ENCODE peak calls at places on chromosome 4, in eight cellular contexts. One of them, this sample, is unnamed. For H3K4me1, the result is how much of the 10 kb centered on the place peaks cover.

GRCh38 chr4:37244583-37245390 is at the start of gene NWD2:
- DNase-seq in IMR-90: no peak
- DNase-seq in tibial artery: no peak
- DNase-seq in iPS DF 6.9: no peak
- DNase-seq in esophagus muscularis mucosa: no peak
- DNase-seq in PC-9: no peak
- DNase-seq in pancreas: no peak
- DNase-seq in OCI-LY7: no peak
- DNase-seq in this sample: no peak

GRCh38 chr4:170476351-170476750 is 386.6 kb upstream of the AADAT start:
- DNase-seq in IMR-90: no peak
- DNase-seq in esophagus muscularis mucosa: no peak
- DNase-seq in PC-9: no peak
- DNase-seq in iPS DF 6.9: no peak
- DNase-seq in OCI-LY7: no peak
- DNase-seq in tibial artery: no peak
- DNase-seq in pancreas: no peak
- DNase-seq in this sample: no peak

GRCh38 chr4:182062936-182063335 is 180.3 kb upstream of the TENM3 start:
- DNase-seq in iPS DF 6.9: no peak
- DNase-seq in pancreas: no peak
- DNase-seq in PC-9: no peak
- DNase-seq in OCI-LY7: no peak
- DNase-seq in IMR-90: peak
- DNase-seq in esophagus muscularis mucosa: no peak
- DNase-seq in tibial artery: no peak
- DNase-seq in this sample: no peak

GRCh38 chr4:53646792-53647191 is 55.5 kb upstream of the LNX1 start:
- DNase-seq in OCI-LY7: no peak
- DNase-seq in pancreas: no peak
- DNase-seq in iPS DF 6.9: no peak
- DNase-seq in IMR-90: no peak
- DNase-seq in tibial artery: no peak
- DNase-seq in PC-9: no peak
- DNase-seq in esophagus muscularis mucosa: no peak
- DNase-seq in this sample: no peak

GRCh38 chr4:184369871-184370270 is 104.5 kb downstream of the IRF2 start:
- DNase-seq in pancreas: no peak
- DNase-seq in PC-9: no peak
- DNase-seq in esophagus muscularis mucosa: no peak
- DNase-seq in OCI-LY7: no peak
- DNase-seq in IMR-90: no peak
- DNase-seq in iPS DF 6.9: no peak
- DNase-seq in tibial artery: no peak
- DNase-seq in this sample: no peak

GRCh38 chr4:166091914-166092510 is 219.0 kb downstream of the TLL1 start:
- DNase-seq in tibial artery: no peak
- DNase-seq in IMR-90: peak
- DNase-seq in esophagus muscularis mucosa: no peak
- DNase-seq in iPS DF 6.9: no peak
- DNase-seq in PC-9: no peak
- DNase-seq in OCI-LY7: peak
- DNase-seq in pancreas: no peak
- DNase-seq in this sample: no peak

GRCh38 chr4:146379744-146380143 is 142.0 kb downstream of the SLC10A7 start:
- DNase-seq in tibial artery: no peak
- DNase-seq in OCI-LY7: no peak
- DNase-seq in IMR-90: peak
- DNase-seq in esophagus muscularis mucosa: no peak
- DNase-seq in iPS DF 6.9: no peak
- DNase-seq in pancreas: no peak
- DNase-seq in PC-9: no peak
- DNase-seq in this sample: no peak

GRCh38 chr4:152535236-152535902 is 523 bp downstream of the FBXW7 start:
- DNase-seq in IMR-90: no peak
- DNase-seq in pancreas: no peak
- DNase-seq in PC-9: no peak
- DNase-seq in tibial artery: no peak
- DNase-seq in OCI-LY7: peak
- DNase-seq in esophagus muscularis mucosa: no peak
- DNase-seq in iPS DF 6.9: no peak
- DNase-seq in this sample: peak

GRCh38 chr4:169185133-169185956 is 85.4 kb downstream of the SH3RF1 start:
- DNase-seq in esophagus muscularis mucosa: no peak
- DNase-seq in pancreas: no peak
- DNase-seq in iPS DF 6.9: no peak
- DNase-seq in tibial artery: no peak
- DNase-seq in IMR-90: no peak
- DNase-seq in OCI-LY7: no peak
- DNase-seq in PC-9: peak
- DNase-seq in this sample: no peak

GRCh38 chr4:55947912-55948725 is 626 bp upstream of the CEP135 start:
- DNase-seq in pancreas: no peak
- DNase-seq in IMR-90: peak
- DNase-seq in OCI-LY7: peak
- DNase-seq in PC-9: peak
- DNase-seq in tibial artery: no peak
- DNase-seq in esophagus muscularis mucosa: no peak
- DNase-seq in iPS DF 6.9: no peak
- DNase-seq in this sample: peak

GRCh38 chr4:41178372-41179085 is 35.8 kb downstream of the APBB2 start:
- DNase-seq in IMR-90: peak
- DNase-seq in esophagus muscularis mucosa: no peak
- DNase-seq in OCI-LY7: no peak
- DNase-seq in pancreas: no peak
- DNase-seq in PC-9: no peak
- DNase-seq in tibial artery: no peak
- DNase-seq in iPS DF 6.9: no peak
- DNase-seq in this sample: no peak

GRCh38 chr4:41179086-41179374 is 35.3 kb downstream of the APBB2 start:
- DNase-seq in pancreas: no peak
- DNase-seq in tibial artery: no peak
- DNase-seq in PC-9: no peak
- DNase-seq in esophagus muscularis mucosa: no peak
- DNase-seq in iPS DF 6.9: no peak
- DNase-seq in OCI-LY7: no peak
- DNase-seq in IMR-90: no peak
- DNase-seq in this sample: no peak

GRCh38 chr4:41177016-41177415 is 37.3 kb downstream of the APBB2 start:
- DNase-seq in esophagus muscularis mucosa: no peak
- DNase-seq in tibial artery: no peak
- DNase-seq in IMR-90: peak
- DNase-seq in PC-9: peak
- DNase-seq in OCI-LY7: no peak
- DNase-seq in iPS DF 6.9: no peak
- DNase-seq in pancreas: no peak
- DNase-seq in this sample: no peak

GRCh38 chr4:41174444-41174843 is 39.9 kb downstream of the APBB2 start:
- DNase-seq in pancreas: no peak
- DNase-seq in iPS DF 6.9: no peak
- DNase-seq in esophagus muscularis mucosa: no peak
- DNase-seq in PC-9: no peak
- DNase-seq in OCI-LY7: peak
- DNase-seq in IMR-90: peak
- DNase-seq in tibial artery: no peak
- DNase-seq in this sample: no peak

DNA sequence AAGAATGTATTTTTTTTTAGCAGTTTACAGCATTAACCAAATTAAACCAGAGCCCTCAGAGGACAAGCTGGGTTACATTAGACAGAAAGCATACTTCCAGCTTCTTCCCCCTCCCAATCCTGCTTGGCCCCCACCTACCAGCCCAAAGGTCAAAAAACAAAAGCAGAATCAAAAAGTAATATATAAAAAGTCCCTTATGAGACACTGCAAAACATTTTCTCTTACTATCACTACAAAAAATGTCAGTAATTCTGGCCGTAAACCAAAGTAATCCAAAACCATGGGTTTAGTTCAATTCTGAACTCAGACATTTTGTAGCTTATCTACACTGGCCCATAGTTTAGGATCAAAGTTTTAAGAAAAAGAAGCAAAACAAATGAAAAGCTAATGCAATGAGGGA is 38.0 kb downstream of the APBB2 start:
- DNase-seq in PC-9: no peak
- DNase-seq in IMR-90: peak
- DNase-seq in tibial artery: no peak
- DNase-seq in pancreas: no peak
- DNase-seq in OCI-LY7: no peak
- DNase-seq in iPS DF 6.9: no peak
- DNase-seq in esophagus muscularis mucosa: no peak
- DNase-seq in this sample: no peak
- H3K4me1 ChIP-seq in PC-9: under half
- H3K4me1 ChIP-seq in IMR-90: under half
- H3K4me1 ChIP-seq in tibial artery: under half
- H3K4me1 ChIP-seq in pancreas: under half
- H3K4me1 ChIP-seq in OCI-LY7: under half
- H3K4me1 ChIP-seq in iPS DF 6.9: under half
- H3K4me1 ChIP-seq in esophagus muscularis mucosa: under half
- H3K4me1 ChIP-seq in this sample: under half

DNA sequence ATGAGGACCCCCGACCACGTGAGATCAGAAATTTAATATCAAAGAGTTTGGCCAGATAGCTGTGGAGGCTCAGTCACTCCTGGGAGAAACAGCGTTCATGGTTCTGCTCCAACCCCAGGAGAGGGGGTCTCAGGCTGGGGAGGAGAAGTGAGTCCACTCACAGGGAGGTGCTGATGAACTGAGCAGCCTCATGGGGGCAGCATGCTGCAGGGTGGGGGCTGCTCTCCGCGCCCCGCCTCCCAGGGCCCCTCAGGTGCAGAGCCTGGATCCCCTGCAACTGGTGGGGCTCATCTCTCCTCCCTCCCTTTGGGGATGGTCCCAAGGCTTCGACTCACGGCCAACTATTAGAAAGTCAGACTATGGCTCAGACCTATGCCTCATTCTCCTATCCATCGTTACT is 26.6 kb upstream of the C4orf50 start:
- DNase-seq in tibial artery: no peak
- DNase-seq in OCI-LY7: no peak
- DNase-seq in PC-9: no peak
- DNase-seq in esophagus muscularis mucosa: no peak
- DNase-seq in iPS DF 6.9: no peak
- DNase-seq in pancreas: no peak
- DNase-seq in IMR-90: no peak
- DNase-seq in this sample: no peak
- H3K27ac ChIP-seq in tibial artery: no peak
- H3K27ac ChIP-seq in OCI-LY7: no peak
- H3K27ac ChIP-seq in PC-9: no peak
- H3K27ac ChIP-seq in esophagus muscularis mucosa: no peak
- H3K27ac ChIP-seq in iPS DF 6.9: no peak
- H3K27ac ChIP-seq in pancreas: no peak
- H3K27ac ChIP-seq in IMR-90: no peak
- H3K27ac ChIP-seq in this sample: no peak

DNA sequence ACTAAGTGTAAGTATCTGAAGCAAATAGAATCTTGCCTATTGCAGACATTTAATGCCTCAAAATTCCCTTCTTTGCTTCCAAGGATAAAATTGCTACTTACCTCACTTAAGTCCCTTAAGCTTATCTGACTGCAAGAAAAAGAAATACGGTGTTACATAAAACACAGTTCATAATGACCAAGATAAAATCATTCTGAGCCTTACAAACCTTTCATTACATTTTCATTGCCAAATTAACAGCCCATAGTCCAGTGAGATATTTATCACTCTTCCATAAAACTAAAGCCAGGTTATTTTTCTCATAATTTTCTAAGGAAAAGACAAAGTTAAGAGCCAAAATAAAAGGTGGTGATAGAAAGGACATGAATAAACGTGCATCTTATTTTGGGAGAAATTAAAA is 74.9 kb upstream of the ZNF518B start:
- DNase-seq in PC-9: no peak
- DNase-seq in IMR-90: no peak
- DNase-seq in pancreas: no peak
- DNase-seq in iPS DF 6.9: no peak
- DNase-seq in OCI-LY7: no peak
- DNase-seq in tibial artery: no peak
- DNase-seq in esophagus muscularis mucosa: no peak
- DNase-seq in this sample: no peak
- H3K4me1 ChIP-seq in PC-9: under half
- H3K4me1 ChIP-seq in IMR-90: under half
- H3K4me1 ChIP-seq in pancreas: under half
- H3K4me1 ChIP-seq in iPS DF 6.9: under half
- H3K4me1 ChIP-seq in OCI-LY7: under half
- H3K4me1 ChIP-seq in tibial artery: under half
- H3K4me1 ChIP-seq in esophagus muscularis mucosa: under half
- H3K4me1 ChIP-seq in this sample: under half

GRCh38 chr4:2786152-2786671 is 6.7 kb upstream of the SH3BP2 start:
- DNase-seq in pancreas: no peak
- DNase-seq in IMR-90: no peak
- DNase-seq in OCI-LY7: no peak
- DNase-seq in tibial artery: peak
- DNase-seq in PC-9: no peak
- DNase-seq in esophagus muscularis mucosa: no peak
- DNase-seq in iPS DF 6.9: no peak
- DNase-seq in this sample: peak
- H3K27ac ChIP-seq in pancreas: no peak
- H3K27ac ChIP-seq in IMR-90: no peak
- H3K27ac ChIP-seq in OCI-LY7: peak
- H3K27ac ChIP-seq in tibial artery: no peak
- H3K27ac ChIP-seq in PC-9: no peak
- H3K27ac ChIP-seq in esophagus muscularis mucosa: no peak
- H3K27ac ChIP-seq in iPS DF 6.9: no peak
- H3K27ac ChIP-seq in this sample: peak

GRCh38 chr4:139848043-139848442 is 182.4 kb downstream of the MGST2 start:
- DNase-seq in PC-9: no peak
- DNase-seq in esophagus muscularis mucosa: no peak
- DNase-seq in tibial artery: no peak
- DNase-seq in IMR-90: no peak
- DNase-seq in pancreas: no peak
- DNase-seq in OCI-LY7: no peak
- DNase-seq in iPS DF 6.9: no peak
- DNase-seq in this sample: no peak
- H3K4me1 ChIP-seq in PC-9: under half
- H3K4me1 ChIP-seq in esophagus muscularis mucosa: under half
- H3K4me1 ChIP-seq in tibial artery: under half
- H3K4me1 ChIP-seq in IMR-90: under half
- H3K4me1 ChIP-seq in pancreas: under half
- H3K4me1 ChIP-seq in OCI-LY7: under half
- H3K4me1 ChIP-seq in iPS DF 6.9: under half
- H3K4me1 ChIP-seq in this sample: under half

DNA sequence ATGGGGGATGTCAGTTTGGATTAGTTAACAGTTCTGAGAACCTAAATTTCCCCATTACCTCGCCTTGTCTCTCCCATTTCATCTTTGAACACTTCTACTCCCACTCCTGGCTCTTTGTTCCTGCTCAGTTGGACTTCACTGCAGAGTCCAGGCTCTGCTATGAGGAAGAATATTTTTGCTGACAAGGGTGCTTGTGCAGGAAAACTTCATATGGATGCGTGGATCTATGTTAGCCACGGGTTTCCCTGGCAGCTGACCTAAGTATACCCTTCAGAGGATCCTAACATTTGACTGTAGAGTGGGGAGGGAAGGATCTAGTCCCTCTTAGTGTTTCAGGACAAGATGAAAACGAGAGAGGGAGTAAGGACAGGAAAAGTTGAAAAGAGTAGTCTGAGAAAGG is 238.1 kb downstream of the ARHGAP10 start:
- DNase-seq in pancreas: no peak
- DNase-seq in tibial artery: no peak
- DNase-seq in IMR-90: no peak
- DNase-seq in esophagus muscularis mucosa: no peak
- DNase-seq in iPS DF 6.9: no peak
- DNase-seq in OCI-LY7: no peak
- DNase-seq in PC-9: no peak
- DNase-seq in this sample: no peak
- H3K27ac ChIP-seq in pancreas: no peak
- H3K27ac ChIP-seq in tibial artery: no peak
- H3K27ac ChIP-seq in IMR-90: no peak
- H3K27ac ChIP-seq in esophagus muscularis mucosa: no peak
- H3K27ac ChIP-seq in iPS DF 6.9: no peak
- H3K27ac ChIP-seq in OCI-LY7: no peak
- H3K27ac ChIP-seq in PC-9: no peak
- H3K27ac ChIP-seq in this sample: no peak